ENCODE peak calls at places on chromosomes 3 and 15, in six cellular contexts. One of them, this sample, is unnamed.

GRCh38 chr3:186247821-186248814 is 113.9 kb downstream of the DGKG start:
- DNase-seq in HTR-8/SVneo: no peak
- DNase-seq in SJSA1: no peak
- DNase-seq in activated CD8-positive, alpha-beta memory T cell treated with anti-CD3 and anti-CD28 coated beads for 48 hours: no peak
- DNase-seq in ovary: no peak
- DNase-seq in brain microvascular endothelial cell: no peak
- DNase-seq in this sample: no peak

GRCh38 chr15:74838117-74838516 is 4.8 kb downstream of the ULK3 start:
- DNase-seq in HTR-8/SVneo: no peak
- DNase-seq in SJSA1: no peak
- DNase-seq in activated CD8-positive, alpha-beta memory T cell treated with anti-CD3 and anti-CD28 coated beads for 48 hours: no peak
- DNase-seq in ovary: no peak
- DNase-seq in brain microvascular endothelial cell: no peak
- DNase-seq in this sample: no peak

GRCh38 chr15:66569461-66570137 is 3.8 kb upstream of the LCTL start:
- DNase-seq in HTR-8/SVneo: no peak
- DNase-seq in SJSA1: no peak
- DNase-seq in activated CD8-positive, alpha-beta memory T cell treated with anti-CD3 and anti-CD28 coated beads for 48 hours: no peak
- DNase-seq in ovary: no peak
- DNase-seq in brain microvascular endothelial cell: no peak
- DNase-seq in this sample: no peak

GRCh38 chr3:94405258-94406035 is 342.6 kb downstream of the NSUN3 start:
- DNase-seq in HTR-8/SVneo: no peak
- DNase-seq in SJSA1: peak; percentile 39
- DNase-seq in activated CD8-positive, alpha-beta memory T cell treated with anti-CD3 and anti-CD28 coated beads for 48 hours: no peak
- DNase-seq in ovary: no peak
- DNase-seq in brain microvascular endothelial cell: peak; percentile 24
- DNase-seq in this sample: no peak

GRCh38 chr3:143309622-143310190 is 190.1 kb downstream of the CHST2 start:
- DNase-seq in HTR-8/SVneo: no peak
- DNase-seq in SJSA1: no peak
- DNase-seq in activated CD8-positive, alpha-beta memory T cell treated with anti-CD3 and anti-CD28 coated beads for 48 hours: no peak
- DNase-seq in ovary: no peak
- DNase-seq in brain microvascular endothelial cell: no peak
- DNase-seq in this sample: no peak

GRCh38 chr15:38671675-38672141 is 107.1 kb upstream of the RASGRP1 start:
- DNase-seq in HTR-8/SVneo: no peak
- DNase-seq in SJSA1: no peak
- DNase-seq in activated CD8-positive, alpha-beta memory T cell treated with anti-CD3 and anti-CD28 coated beads for 48 hours: no peak
- DNase-seq in ovary: no peak
- DNase-seq in brain microvascular endothelial cell: no peak
- DNase-seq in this sample: no peak

GRCh38 chr3:17833786-17834559 is 91.5 kb upstream of the TBC1D5 start:
- DNase-seq in HTR-8/SVneo: no peak
- DNase-seq in SJSA1: no peak
- DNase-seq in activated CD8-positive, alpha-beta memory T cell treated with anti-CD3 and anti-CD28 coated beads for 48 hours: no peak
- DNase-seq in ovary: no peak
- DNase-seq in brain microvascular endothelial cell: no peak
- DNase-seq in this sample: no peak

GRCh38 chr15:62895139-62895866 is 147.2 kb upstream of the TPM1 start:
- DNase-seq in HTR-8/SVneo: no peak
- DNase-seq in SJSA1: peak; percentile 93
- DNase-seq in activated CD8-positive, alpha-beta memory T cell treated with anti-CD3 and anti-CD28 coated beads for 48 hours: no peak
- DNase-seq in ovary: no peak
- DNase-seq in brain microvascular endothelial cell: peak; percentile 94
- DNase-seq in this sample: no peak

GRCh38 chr3:126201168-126201567 is 20.8 kb upstream of the ALDH1L1 start:
- DNase-seq in HTR-8/SVneo: no peak
- DNase-seq in SJSA1: no peak
- DNase-seq in activated CD8-positive, alpha-beta memory T cell treated with anti-CD3 and anti-CD28 coated beads for 48 hours: no peak
- DNase-seq in ovary: no peak
- DNase-seq in brain microvascular endothelial cell: no peak
- DNase-seq in this sample: no peak

GRCh38 chr15:44099671-44100070 is 95.4 kb downstream of the FRMD5 start:
- DNase-seq in HTR-8/SVneo: no peak
- DNase-seq in SJSA1: no peak
- DNase-seq in activated CD8-positive, alpha-beta memory T cell treated with anti-CD3 and anti-CD28 coated beads for 48 hours: no peak
- DNase-seq in ovary: no peak
- DNase-seq in brain microvascular endothelial cell: no peak
- DNase-seq in this sample: no peak

GRCh38 chr15:88906551-88906950 is 6.6 kb downstream of the MFGE8 start:
- DNase-seq in HTR-8/SVneo: no peak
- DNase-seq in SJSA1: no peak
- DNase-seq in activated CD8-positive, alpha-beta memory T cell treated with anti-CD3 and anti-CD28 coated beads for 48 hours: no peak
- DNase-seq in ovary: no peak
- DNase-seq in brain microvascular endothelial cell: no peak
- DNase-seq in this sample: no peak

GRCh38 chr3:8723612-8724011 is 10.0 kb upstream of the CAV3 start:
- DNase-seq in HTR-8/SVneo: no peak
- DNase-seq in SJSA1: no peak
- DNase-seq in activated CD8-positive, alpha-beta memory T cell treated with anti-CD3 and anti-CD28 coated beads for 48 hours: no peak
- DNase-seq in ovary: no peak
- DNase-seq in brain microvascular endothelial cell: no peak
- DNase-seq in this sample: no peak

GRCh38 chr3:66276705-66277274 is 56.0 kb downstream of the SLC25A26 start:
- DNase-seq in HTR-8/SVneo: no peak
- DNase-seq in SJSA1: peak; percentile 36
- DNase-seq in activated CD8-positive, alpha-beta memory T cell treated with anti-CD3 and anti-CD28 coated beads for 48 hours: no peak
- DNase-seq in ovary: peak; percentile 73
- DNase-seq in brain microvascular endothelial cell: peak; percentile 79
- DNase-seq in this sample: no peak

GRCh38 chr3:192422998-192423349 is 304.4 kb downstream of the FGF12 start:
- DNase-seq in HTR-8/SVneo: no peak
- DNase-seq in SJSA1: no peak
- DNase-seq in activated CD8-positive, alpha-beta memory T cell treated with anti-CD3 and anti-CD28 coated beads for 48 hours: no peak
- DNase-seq in ovary: no peak
- DNase-seq in brain microvascular endothelial cell: no peak
- DNase-seq in this sample: no peak

GRCh38 chr3:171807806-171808205 is 2.5 kb downstream of the PLD1 start:
- DNase-seq in HTR-8/SVneo: no peak
- DNase-seq in SJSA1: no peak
- DNase-seq in activated CD8-positive, alpha-beta memory T cell treated with anti-CD3 and anti-CD28 coated beads for 48 hours: no peak
- DNase-seq in ovary: no peak
- DNase-seq in brain microvascular endothelial cell: no peak
- DNase-seq in this sample: no peak

GRCh38 chr15:34847598-34847997 is 52.2 kb upstream of the ACTC1 start:
- DNase-seq in HTR-8/SVneo: no peak
- DNase-seq in SJSA1: no peak
- DNase-seq in activated CD8-positive, alpha-beta memory T cell treated with anti-CD3 and anti-CD28 coated beads for 48 hours: no peak
- DNase-seq in ovary: no peak
- DNase-seq in brain microvascular endothelial cell: no peak
- DNase-seq in this sample: no peak

GRCh38 chr3:189712906-189713483 is 81.8 kb downstream of the TP63 start:
- DNase-seq in HTR-8/SVneo: no peak
- DNase-seq in SJSA1: peak; percentile 20
- DNase-seq in activated CD8-positive, alpha-beta memory T cell treated with anti-CD3 and anti-CD28 coated beads for 48 hours: no peak
- DNase-seq in ovary: no peak
- DNase-seq in brain microvascular endothelial cell: no peak
- DNase-seq in this sample: no peak

This sample was measured in mesothelial cell of epicardium.